ENCODE peak calls at places on chromosome 1, in four cellular contexts. V is K562, O is GM12891, X is GM12878. D is an unnamed sample.

GRCh38 chr1:230002164-230002803 is 64.8 kb upstream of the GALNT2 start:
- DNase-seq in X (no peak), V (no peak), O (no peak), D (no peak)

GRCh38 chr1:110225756-110226404 is 15.8 kb downstream of the KCNC4 start:
- DNase-seq in V (no peak), O (no peak), X (no peak), D (no peak)

GRCh38 chr1:113123737-113124136 is 50.7 kb downstream of the LRIG2 start:
- DNase-seq in O (no peak), X (no peak), V (no peak), D (no peak)

GRCh38 chr1:67009792-67010191 is 44.2 kb downstream of the SLC35D1 start:
- DNase-seq in V (no peak), X (no peak), O (no peak), D (no peak)

GRCh38 chr1:206674745-206675175 is 9.9 kb upstream of the MAPKAPK2 start:
- DNase-seq in V (peak; percentile 62), O (no peak), X (no peak), D (no peak)

GRCh38 chr1:156499194-156499702 is 1.3 kb downstream of the MEF2D start:
- DNase-seq in O (no peak), V (peak; percentile 21), X (no peak), D (no peak)

GRCh38 chr1:157472302-157472701 is 80.0 kb downstream of the FCRL5 start:
- DNase-seq in O (no peak), V (no peak), X (no peak), D (no peak)

GRCh38 chr1:228848406-228848805 is 113.1 kb downstream of the RHOU start:
- DNase-seq in V (no peak), X (no peak), O (no peak), D (no peak)

DNA sequence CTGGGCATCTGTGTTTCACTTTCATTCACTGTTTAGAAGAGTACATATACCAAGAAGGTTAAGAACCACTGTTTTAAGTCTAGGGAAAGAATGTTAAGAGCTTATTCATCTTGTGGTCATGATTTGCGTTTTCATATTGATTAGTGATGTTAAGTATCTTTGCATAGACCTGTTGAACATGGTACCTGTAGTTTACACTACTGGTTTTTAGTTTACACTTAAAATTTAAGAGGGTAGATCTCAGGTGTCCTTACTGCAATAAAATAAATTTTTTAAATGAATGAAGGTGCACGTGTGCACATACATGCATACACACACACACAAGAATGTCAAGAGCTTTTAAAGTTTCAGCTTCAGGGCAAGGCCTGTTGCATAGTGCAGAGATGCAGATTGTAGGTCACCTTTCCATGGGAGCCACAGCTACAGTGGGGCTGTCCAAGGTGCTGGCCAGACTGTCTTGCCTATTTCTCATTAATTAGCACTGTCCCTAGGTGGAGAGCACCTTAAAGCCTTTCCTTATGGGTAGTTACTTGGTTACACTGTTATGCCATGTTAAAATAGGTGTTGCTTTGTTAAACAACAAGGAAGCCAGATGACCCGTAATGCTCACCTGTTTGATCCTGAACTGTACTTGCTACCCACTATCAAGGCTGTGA is 543.0 kb upstream of the DAB1 start:
- DNase-seq in X (no peak), O (no peak), V (no peak), D (no peak)
- TF ChIP-seq SPI1 in X (no peak), O (no peak), V (no peak), D (no peak)

GRCh38 chr1:116982319-116983004 is 19.1 kb upstream of the CD101 start:
- DNase-seq in V (no peak), O (no peak), X (no peak), D (no peak)
- TF ChIP-seq SPI1 in V (no peak), O (no peak), X (no peak), D (no peak)

DNA sequence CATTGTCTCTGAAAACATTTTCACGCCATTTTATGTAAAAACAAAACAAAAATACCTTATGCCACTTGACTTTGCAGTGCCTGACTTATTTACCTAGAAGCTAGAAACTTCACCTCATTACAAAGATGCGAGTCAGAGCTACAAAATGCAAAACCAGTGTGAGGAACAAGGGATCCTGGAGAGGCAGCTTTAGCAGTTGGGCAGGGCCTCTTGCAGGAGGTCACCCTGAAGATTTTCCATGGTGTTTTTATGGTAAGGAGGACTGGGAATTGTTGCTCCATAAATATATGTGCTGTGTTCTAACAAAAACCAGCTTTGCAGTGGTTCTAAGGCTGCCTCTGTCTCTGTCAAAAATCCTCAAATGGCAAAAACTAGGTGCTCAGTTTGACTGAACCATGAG is 36.4 kb upstream of the TARBP1 start:
- DNase-seq in X (no peak), O (no peak), V (no peak), D (no peak)
- TF ChIP-seq SPI1 in X (no peak), O (no peak), V (no peak), D (no peak)

DNA sequence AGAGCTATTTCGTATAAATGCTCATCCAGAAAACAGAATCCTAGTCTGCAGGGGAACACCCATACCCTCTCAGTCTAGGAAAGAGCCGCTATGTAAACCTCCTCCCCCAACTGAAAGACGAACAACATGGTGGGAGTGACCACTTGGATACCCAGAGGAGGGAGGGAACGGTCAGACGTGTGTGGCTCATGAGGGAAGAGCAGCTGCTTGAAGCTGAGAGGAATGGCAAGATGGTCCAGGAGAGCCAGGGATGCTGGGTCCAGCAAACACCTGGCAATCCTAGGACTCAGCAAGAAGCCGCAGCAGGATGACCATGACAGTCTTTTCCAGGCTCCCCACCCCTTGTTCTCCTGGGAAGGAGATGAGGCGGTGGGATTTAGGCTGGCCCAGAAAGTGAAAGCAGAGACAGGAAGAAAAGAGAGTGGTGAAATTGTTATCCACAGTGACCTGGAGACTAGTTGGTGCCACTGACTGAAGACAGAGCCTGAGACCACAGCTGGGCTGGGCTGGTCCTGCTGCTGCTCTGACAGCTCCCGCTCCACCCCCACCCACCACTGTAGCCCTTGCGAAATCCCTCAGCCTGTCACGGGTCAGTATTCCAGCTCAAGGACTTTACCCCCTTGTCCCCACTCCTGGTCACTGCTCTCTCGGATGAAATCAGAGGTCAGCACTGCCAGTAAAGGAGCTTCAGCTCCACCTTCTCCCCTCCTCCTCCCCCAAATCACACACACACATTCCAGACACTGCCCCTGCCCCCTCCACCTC is 3.6 kb downstream of the CERS2 start:
- DNase-seq in O (no peak), V (no peak), X (no peak), D (peak; percentile 21)
- TF ChIP-seq SPI1 in O (no peak), V (no peak), X (no peak), D (no peak)

DNA sequence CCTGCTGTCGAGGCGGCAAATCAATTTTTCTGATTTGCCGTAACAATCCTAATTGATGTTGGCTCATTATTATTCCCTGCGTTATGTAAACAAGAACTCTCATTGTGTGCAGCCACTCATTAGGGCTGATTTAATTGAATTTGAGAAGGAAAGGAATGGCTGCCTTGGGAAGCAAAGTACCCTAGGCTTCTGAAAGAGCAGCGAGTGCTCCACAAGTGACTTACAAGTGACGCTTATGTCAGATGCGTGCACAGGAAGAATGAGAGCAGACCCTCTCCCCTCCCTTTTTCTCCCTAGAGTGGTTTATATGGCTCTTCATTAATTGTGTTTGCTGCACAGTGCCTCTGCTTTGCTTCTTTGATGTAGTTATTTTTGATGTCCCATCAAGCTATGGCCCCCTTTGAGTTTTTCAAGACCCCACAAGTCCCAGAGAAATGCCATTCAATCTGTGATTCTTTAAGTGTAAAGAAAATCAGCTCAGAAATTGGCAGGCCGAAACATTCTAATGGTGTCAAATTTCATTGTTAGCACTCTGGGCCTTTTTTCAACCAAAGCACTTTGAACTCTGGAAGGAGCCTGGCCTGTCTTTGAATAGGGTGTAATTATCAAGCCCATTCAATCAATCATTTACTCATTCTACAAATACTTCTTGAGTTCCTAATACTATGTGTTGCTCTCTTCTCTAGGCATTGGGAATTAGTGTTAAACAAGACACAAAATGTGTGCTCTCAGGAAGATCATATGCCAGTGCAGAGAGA is 86.8 kb upstream of the VAV3 start:
- DNase-seq in O (no peak), V (no peak), X (no peak), D (no peak)
- TF ChIP-seq SPI1 in O (no peak), V (no peak), X (no peak), D (no peak)

DNA sequence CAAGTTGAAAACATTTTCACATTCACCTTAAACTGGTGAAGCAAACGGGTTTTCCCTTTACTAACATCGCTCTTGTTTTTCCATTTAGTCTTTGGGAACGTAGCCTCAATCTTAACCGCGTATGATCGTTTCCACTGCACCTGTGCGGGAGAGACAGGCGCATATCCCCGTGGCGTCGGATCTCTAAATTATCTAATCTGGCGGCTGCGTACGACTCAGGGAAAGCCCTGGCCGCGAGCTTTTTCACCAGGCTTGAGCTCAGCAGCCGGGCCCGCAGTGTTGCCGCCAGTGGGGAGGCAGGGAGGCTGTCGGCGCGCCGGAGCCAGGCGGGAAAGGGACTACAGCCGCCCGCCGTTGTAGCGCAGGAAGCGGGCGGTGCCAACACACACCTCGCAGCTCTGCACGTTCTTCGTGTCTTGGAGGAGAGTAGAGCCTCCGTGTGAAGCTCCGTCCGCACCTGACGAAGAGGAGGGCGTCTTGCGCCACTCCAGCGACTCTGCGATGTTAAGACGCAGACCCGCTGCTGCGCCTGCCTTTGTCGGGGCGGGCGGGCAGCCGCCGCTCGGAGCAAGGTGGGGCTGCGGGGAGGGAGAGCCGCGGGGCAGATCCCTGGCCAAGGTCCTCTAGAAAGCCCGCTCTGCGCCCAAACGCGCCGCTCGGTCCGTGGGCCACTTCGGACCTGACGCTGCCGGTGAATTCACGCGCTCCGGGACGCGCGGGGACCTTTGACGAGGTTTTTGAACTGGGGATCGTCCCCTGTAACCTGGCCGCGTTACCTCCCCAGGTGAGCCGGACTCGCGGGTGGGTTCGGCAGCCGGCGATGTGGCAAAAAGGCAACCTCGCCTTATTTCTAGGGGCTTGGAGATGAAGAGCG is 18.5 kb upstream of the TBX15 start:
- DNase-seq in O (no peak), V (no peak), X (no peak), D (no peak)
- TF ChIP-seq SPI1 in O (no peak), V (no peak), X (no peak), D (no peak)

D was measured in HL-60.